ENCODE peak calls at places on chromosomes 1 and 21, in ten cellular contexts. R is pons, Y is GM12891, F is retinal pigment epithelial cell, Z is HAP-1, J is astrocyte, C is GM12892, O is mammary epithelial cell, V is skeletal muscle cell, G is endothelial cell. I is an unnamed sample.

GRCh38 chr1:19405195-19405760 is 80.1 kb downstream of the CAPZB start:
- DNase-seq in R (no peak), Y (no peak), F (no peak), Z (peak), J (no peak), C (no peak), O (no peak), V (no peak), G (no peak), I (peak)

GRCh38 chr1:160363951-160364350 is 2.9 kb upstream of the NHLH1 start:
- DNase-seq in R (no peak), Y (no peak), F (no peak), Z (no peak), J (no peak), C (no peak), O (no peak), V (no peak), G (no peak), I (no peak)

GRCh38 chr1:165829888-165830287 is 2.5 kb downstream of the UCK2 start:
- DNase-seq in R (no peak), Y (no peak), F (no peak), Z (no peak), J (no peak), C (no peak), O (no peak), V (no peak), G (no peak), I (no peak)

GRCh38 chr1:68322837-68323687 is 90.7 kb upstream of the WLS start:
- DNase-seq in R (no peak), Y (no peak), F (no peak), Z (no peak), J (peak), C (no peak), O (peak), V (peak), G (no peak), I (peak)

GRCh38 chr1:31866450-31866801 is 50.6 kb upstream of the SPOCD1 start:
- DNase-seq in R (no peak), Y (peak), F (no peak), Z (no peak), J (no peak), C (peak), O (no peak), V (no peak), G (no peak), I (no peak)

GRCh38 chr1:202282596-202283283 is 59.0 kb downstream of the UBE2T start:
- DNase-seq in R (no peak), Y (no peak), F (no peak), Z (no peak), J (no peak), C (no peak), O (no peak), V (no peak), G (no peak), I (no peak)

GRCh38 chr1:116878804-116879477 is 30.8 kb upstream of the PTGFRN start:
- DNase-seq in R (peak), Y (no peak), F (no peak), Z (peak), J (peak), C (peak), O (peak), V (peak), G (peak), I (peak)

GRCh38 chr1:210236386-210236839 is 3.8 kb downstream of the SERTAD4 start:
- DNase-seq in R (peak), Y (no peak), F (no peak), Z (no peak), J (peak), C (no peak), O (no peak), V (no peak), G (no peak), I (no peak)

GRCh38 chr1:117143856-117144255 is 22.3 kb upstream of the TRIM45 start:
- DNase-seq in R (no peak), Y (no peak), F (peak), Z (no peak), J (peak), C (no peak), O (no peak), V (no peak), G (no peak), I (no peak)

GRCh38 chr1:247936415-247936814 is 11.7 kb downstream of the OR2AJ1 start:
- DNase-seq in R (no peak), Y (no peak), F (no peak), Z (no peak), J (no peak), C (no peak), O (no peak), V (no peak), G (no peak), I (no peak)

GRCh38 chr1:202888204-202888506 is 794 bp downstream of the RABIF start:
- DNase-seq in R (no peak), Y (no peak), F (no peak), Z (no peak), J (peak), C (no peak), O (no peak), V (no peak), G (no peak), I (no peak)

GRCh38 chr1:153566414-153567371 is 1.0 kb upstream of the S100A2 start:
- DNase-seq in R (peak), Y (peak), F (peak), Z (no peak), J (peak), C (no peak), O (peak), V (peak), G (no peak), I (peak)

GRCh38 chr1:41629571-41629970 is 145.1 kb upstream of the EDN2 start:
- DNase-seq in R (no peak), Y (no peak), F (peak), Z (no peak), J (peak), C (no peak), O (peak), V (peak), G (no peak), I (no peak)

GRCh38 chr1:8875216-8875861 is 3.1 kb downstream of the ENO1 start:
- DNase-seq in R (peak), Y (no peak), F (no peak), Z (peak), J (no peak), C (no peak), O (no peak), V (no peak), G (no peak), I (no peak)

GRCh38 chr1:226655251-226656163 is 83.6 kb downstream of the ITPKB start:
- DNase-seq in R (peak), Y (no peak), F (no peak), Z (no peak), J (no peak), C (no peak), O (no peak), V (no peak), G (no peak), I (no peak)

GRCh38 chr1:34053660-34054059 is 111.4 kb downstream of the CSMD2 start:
- DNase-seq in R (peak), Y (no peak), F (no peak), Z (no peak), J (no peak), C (no peak), O (no peak), V (no peak), G (no peak), I (no peak)

GRCh38 chr1:12598914-12599463 is 19.0 kb downstream of the DHRS3 start:
- DNase-seq in R (no peak), Y (no peak), F (no peak), Z (no peak), J (no peak), C (no peak), O (no peak), V (no peak), G (no peak), I (no peak)

GRCh38 chr21:44616591-44616926 is 4.7 kb downstream of the KRTAP10-8 start:
- DNase-seq in R (no peak), Y (no peak), F (no peak), Z (no peak), J (no peak), C (no peak), O (peak), V (no peak), G (no peak), I (no peak)

GRCh38 chr1:163258181-163258580 is 55.5 kb upstream of the RGS5 start:
- DNase-seq in R (no peak), Y (no peak), F (no peak), Z (no peak), J (peak), C (no peak), O (peak), V (peak), G (no peak), I (no peak)

GRCh38 chr1:60569189-60569588 is 495.6 kb upstream of the C1orf87 start:
- DNase-seq in R (no peak), Y (no peak), F (no peak), Z (no peak), J (no peak), C (no peak), O (peak), V (no peak), G (no peak), I (no peak)